ENCODE peak calls at places on chromosomes 3 and 15, in six cellular contexts. U is T-cell, E is germinal center, B is cardiac fibroblast, X is GM23248, R is RCC 7860. O is an unnamed sample.

GRCh38 chr15:44536298-44536961 is 517 bp upstream of the EIF3J start:
- DNase-seq in U (no peak), E (no peak), B (no peak), X (peak; percentile 94), R (peak; percentile 86), O (no peak)

GRCh38 chr3:10263549-10264363 is 15.5 kb downstream of the TATDN2 start:
- DNase-seq in U (peak; percentile 59), E (peak; percentile 48), B (peak; percentile 62), X (peak; percentile 81), R (no peak), O (peak; percentile 40)

GRCh38 chr3:157279237-157279636 is 119.3 kb upstream of the CCNL1 start:
- DNase-seq in U (no peak), E (no peak), B (no peak), X (no peak), R (no peak), O (no peak)

GRCh38 chr3:25055981-25056380 is 372.1 kb upstream of the RARB start:
- DNase-seq in U (no peak), E (no peak), B (no peak), X (no peak), R (no peak), O (no peak)

GRCh38 chr3:104816008-104816407 is 550.7 kb upstream of the ALCAM start:
- DNase-seq in U (no peak), E (no peak), B (no peak), X (no peak), R (no peak), O (no peak)

GRCh38 chr15:40352221-40352901 is 1.5 kb downstream of the PHGR1 start:
- DNase-seq in U (no peak), E (no peak), B (no peak), X (no peak), R (no peak), O (no peak)

GRCh38 chr3:111748132-111748531 is 110.9 kb upstream of the PHLDB2 start:
- DNase-seq in U (no peak), E (no peak), B (no peak), X (no peak), R (no peak), O (no peak)

GRCh38 chr15:40906947-40907802 is 12.9 kb downstream of the VPS18 start:
- DNase-seq in U (peak; percentile 47), E (peak; percentile 42), B (peak; percentile 53), X (peak; percentile 44), R (no peak), O (peak; percentile 70)

GRCh38 chr3:81249540-81250029 is 511.9 kb downstream of the GBE1 start:
- DNase-seq in U (no peak), E (no peak), B (peak; percentile 17), X (peak; percentile 72), R (peak; percentile 20), O (no peak)

GRCh38 chr3:58723197-58723596 is 56.6 kb upstream of the FAM3D start:
- DNase-seq in U (no peak), E (no peak), B (peak; percentile 5), X (no peak), R (no peak), O (no peak)

GRCh38 chr3:71725279-71725991 is at the start of gene EIF4E3:
- DNase-seq in U (no peak), E (peak; percentile 66), B (peak; percentile 22), X (peak; percentile 79), R (no peak), O (peak; percentile 46)

GRCh38 chr15:72197460-72198409 is at the start of gene GRAMD2A:
- DNase-seq in U (no peak), E (peak; percentile 81), B (peak; percentile 42), X (peak; percentile 67), R (peak; percentile 23), O (no peak)

GRCh38 chr15:93929375-93930094 is 301.8 kb upstream of the MCTP2 start:
- DNase-seq in U (no peak), E (no peak), B (peak; percentile 63), X (peak; percentile 98), R (no peak), O (no peak)

GRCh38 chr15:68315495-68316007 is 38.0 kb downstream of the FEM1B start:
- DNase-seq in U (no peak), E (no peak), B (no peak), X (no peak), R (no peak), O (no peak)